ENCODE peak calls at places on chromosomes 4 and X, in ten cellular contexts. O is Caco-2, D is K562, E is cardiac fibroblast, A is sigmoid colon, Q is bronchial epithelial cell, Z is OCI-LY7, M is fibroblast of pulmonary artery, G is tibial artery, K is pancreas. L is an unnamed sample.

GRCh38 chrX:96564595-96564994 is 120.0 kb upstream of the DIAPH2 start:
- DNase-seq in O (no peak), D (no peak), E (no peak), A (no peak), Q (no peak), Z (no peak), M (peak), G (peak), K (no peak), L (no peak)

GRCh38 chrX:7132335-7133035 is 15.0 kb upstream of the STS start:
- DNase-seq in O (peak), D (peak), E (peak), A (no peak), Q (peak), Z (peak), M (peak), G (no peak), K (peak), L (peak)

GRCh38 chrX:74349387-74349786 is 45.4 kb downstream of the ZCCHC13 start:
- DNase-seq in O (no peak), D (no peak), E (peak), A (no peak), Q (peak), Z (no peak), M (peak), G (no peak), K (no peak), L (peak)

GRCh38 chr4:60780874-60781273 is 419.3 kb upstream of the ADGRL3 start:
- DNase-seq in O (no peak), D (no peak), E (no peak), A (no peak), Q (peak), Z (no peak), M (no peak), G (no peak), K (no peak), L (peak)

GRCh38 chr4:14396183-14396582 is 606.1 kb upstream of the CPEB2 start:
- DNase-seq in O (no peak), D (no peak), E (no peak), A (no peak), Q (no peak), Z (no peak), M (no peak), G (no peak), K (no peak), L (no peak)

GRCh38 chrX:154548028-154548316 is 552 bp downstream of the IKBKG start:
- DNase-seq in O (no peak), D (no peak), E (no peak), A (no peak), Q (peak), Z (no peak), M (peak), G (no peak), K (no peak), L (peak)

GRCh38 chrX:53260836-53261235 is 20.5 kb downstream of the IQSEC2 start:
- DNase-seq in O (no peak), D (no peak), E (no peak), A (peak), Q (no peak), Z (no peak), M (no peak), G (no peak), K (no peak), L (no peak)

GRCh38 chrX:19886888-19887531 is 390 bp downstream of the SH3KBP1 start:
- DNase-seq in O (no peak), D (peak), E (peak), A (no peak), Q (no peak), Z (no peak), M (no peak), G (peak), K (peak), L (no peak)

GRCh38 chrX:13793897-13794296 is 23.0 kb downstream of the GPM6B start:
- DNase-seq in O (no peak), D (no peak), E (no peak), A (no peak), Q (no peak), Z (no peak), M (no peak), G (no peak), K (no peak), L (no peak)

GRCh38 chr4:100742045-100742444 is 224.2 kb upstream of the EMCN start:
- DNase-seq in O (no peak), D (peak), E (peak), A (no peak), Q (peak), Z (peak), M (peak), G (no peak), K (no peak), L (peak)

GRCh38 chr4:15729910-15730533 is 27.2 kb downstream of the BST1 start:
- DNase-seq in O (no peak), D (peak), E (peak), A (no peak), Q (peak), Z (peak), M (peak), G (no peak), K (no peak), L (peak)

GRCh38 chrX:47751670-47752069 is 85.0 kb upstream of the ZNF81 start:
- DNase-seq in O (peak), D (peak), E (peak), A (no peak), Q (peak), Z (peak), M (peak), G (no peak), K (peak), L (peak)

GRCh38 chr4:69649207-69649606 is 3.8 kb downstream of the UGT2A1 start:
- DNase-seq in O (no peak), D (no peak), E (no peak), A (no peak), Q (peak), Z (no peak), M (no peak), G (no peak), K (no peak), L (peak)

GRCh38 chrX:73525928-73526690 is 36.9 kb upstream of the CHIC1 start:
- DNase-seq in O (no peak), D (no peak), E (no peak), A (no peak), Q (no peak), Z (no peak), M (no peak), G (no peak), K (no peak), L (no peak)

GRCh38 chr4:14184265-14184664 is 556.7 kb upstream of the BOD1L1 start:
- DNase-seq in O (no peak), D (no peak), E (peak), A (peak), Q (no peak), Z (no peak), M (peak), G (no peak), K (no peak), L (no peak)

GRCh38 chrX:1813809-1814208 is 198.9 kb downstream of the ASMT start:
- DNase-seq in O (no peak), D (no peak), E (no peak), A (no peak), Q (no peak), Z (no peak), M (no peak), G (no peak), K (no peak), L (no peak)

GRCh38 chrX:13463608-13464007 is 105.8 kb upstream of the EGFL6 start:
- DNase-seq in O (peak), D (no peak), E (peak), A (peak), Q (peak), Z (peak), M (peak), G (peak), K (no peak), L (peak)

GRCh38 chr4:30950737-30951136 is 230.6 kb downstream of the PCDH7 start:
- DNase-seq in O (peak), D (no peak), E (no peak), A (no peak), Q (peak), Z (no peak), M (no peak), G (no peak), K (no peak), L (peak)

GRCh38 chr4:6042293-6043063 is 24.2 kb upstream of the C4orf50 start:
- DNase-seq in O (no peak), D (no peak), E (no peak), A (no peak), Q (no peak), Z (no peak), M (no peak), G (no peak), K (no peak), L (no peak)

GRCh38 chrX:66408507-66408906 is 230.4 kb downstream of the EDA2R start:
- DNase-seq in O (no peak), D (peak), E (no peak), A (no peak), Q (peak), Z (peak), M (no peak), G (no peak), K (no peak), L (no peak)

GRCh38 chr4:153023692-153024394 is 87.7 kb downstream of the FHDC1 start:
- DNase-seq in O (no peak), D (peak), E (no peak), A (no peak), Q (peak), Z (no peak), M (no peak), G (no peak), K (no peak), L (peak)

GRCh38 chr4:100981447-100982204 is 365.7 kb downstream of the PPP3CA start:
- DNase-seq in O (no peak), D (no peak), E (peak), A (no peak), Q (peak), Z (no peak), M (peak), G (no peak), K (no peak), L (peak)

GRCh38 chr4:77308843-77309242 is 151.8 kb downstream of the CCNG2 start:
- DNase-seq in O (no peak), D (peak), E (peak), A (no peak), Q (peak), Z (peak), M (peak), G (no peak), K (no peak), L (peak)

GRCh38 chrX:41085105-41085882 is at the start of gene USP9X:
- DNase-seq in O (peak), D (peak), E (peak), A (peak), Q (peak), Z (peak), M (peak), G (peak), K (peak), L (peak)

GRCh38 chr4:94892051-94892450 is 134.3 kb downstream of the BMPR1B start:
- DNase-seq in O (no peak), D (no peak), E (no peak), A (no peak), Q (no peak), Z (no peak), M (no peak), G (no peak), K (no peak), L (peak)

GRCh38 chr4:186902361-186902760 is 178.7 kb upstream of the FAT1 start:
- DNase-seq in O (no peak), D (no peak), E (no peak), A (no peak), Q (no peak), Z (no peak), M (no peak), G (no peak), K (no peak), L (no peak)

GRCh38 chr4:123346944-123347343 is 49.7 kb upstream of the SPRY1 start:
- DNase-seq in O (no peak), D (no peak), E (no peak), A (no peak), Q (no peak), Z (no peak), M (no peak), G (no peak), K (no peak), L (no peak)
- H3K4me3 ChIP-seq in O (no peak), D (no peak), E (no peak), A (no peak), Q (no peak), Z (no peak), M (no peak), G (no peak), K (no peak), L (no peak)

GRCh38 chrX:77899081-77899828 is at the start of gene COX7B:
- DNase-seq in O (peak), D (peak), E (peak), A (peak), Q (peak), Z (peak), M (peak), G (peak), K (no peak), L (peak)
- TF ChIP-seq CTCF in O (peak), D (peak), E (peak), A (no peak), Q (peak), Z (peak), M (peak), G (peak), K (no peak), L (peak)

GRCh38 chr4:185359767-185360446 is 35.8 kb downstream of the LRP2BP start:
- DNase-seq in O (no peak), D (peak), E (peak), A (no peak), Q (peak), Z (no peak), M (peak), G (no peak), K (no peak), L (peak)

GRCh38 chr4:185357220-185357619 is 38.5 kb downstream of the LRP2BP start:
- DNase-seq in O (no peak), D (no peak), E (no peak), A (no peak), Q (no peak), Z (no peak), M (no peak), G (no peak), K (no peak), L (no peak)

GRCh38 chr4:185361872-185362271 is 33.9 kb downstream of the LRP2BP start:
- DNase-seq in O (no peak), D (no peak), E (no peak), A (no peak), Q (no peak), Z (no peak), M (no peak), G (no peak), K (no peak), L (no peak)

GRCh38 chr4:185358514-185359433 is 37.0 kb downstream of the LRP2BP start:
- DNase-seq in O (peak), D (peak), E (peak), A (no peak), Q (peak), Z (no peak), M (peak), G (no peak), K (no peak), L (no peak)

DNA sequence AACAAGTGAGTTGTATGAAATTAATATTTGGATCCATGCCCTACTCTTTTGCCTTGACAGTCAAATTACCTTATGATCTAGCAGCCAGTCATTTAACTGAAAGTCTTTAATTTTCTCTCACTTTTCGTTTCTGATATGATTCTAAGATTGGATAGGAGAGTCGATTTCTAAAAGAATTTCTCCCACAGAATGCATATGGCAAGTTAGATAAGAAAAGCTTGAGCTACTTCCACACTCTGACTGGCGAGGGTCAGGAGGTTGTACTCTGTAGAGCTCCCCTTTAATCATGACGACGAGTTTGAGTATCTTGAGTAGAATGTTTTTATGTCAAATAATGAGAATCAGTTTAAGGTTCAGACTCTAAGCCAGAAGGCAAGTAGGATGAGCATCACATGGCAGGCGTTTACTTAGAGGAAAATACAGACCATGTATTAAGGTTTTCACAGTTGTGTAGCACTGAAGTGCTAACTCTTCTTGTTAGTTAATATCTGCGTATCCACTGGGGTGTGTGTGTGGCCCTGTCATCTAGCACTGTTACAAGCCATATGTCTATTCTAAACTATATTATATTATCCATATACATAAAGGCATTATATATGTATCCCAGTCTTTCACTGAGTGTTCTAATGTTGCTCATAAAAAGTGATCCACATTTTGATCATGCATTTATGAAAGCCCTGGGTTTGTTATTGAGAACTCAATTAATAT is 37.8 kb downstream of the LRP2BP start:
- DNase-seq in O (no peak), D (peak), E (no peak), A (no peak), Q (no peak), Z (no peak), M (no peak), G (no peak), K (no peak), L (no peak)
- H3K4me3 ChIP-seq in O (no peak), D (no peak), E (no peak), A (no peak), Q (no peak), Z (no peak), M (no peak), G (no peak), K (no peak), L (no peak)

GRCh38 chr4:90000995-90001394 is 106.3 kb downstream of the MMRN1 start:
- DNase-seq in O (no peak), D (no peak), E (no peak), A (no peak), Q (no peak), Z (no peak), M (no peak), G (no peak), K (no peak), L (no peak)

GRCh38 chr4:89995824-89996223 is 101.2 kb downstream of the MMRN1 start:
- DNase-seq in O (no peak), D (no peak), E (no peak), A (no peak), Q (no peak), Z (no peak), M (no peak), G (no peak), K (no peak), L (no peak)

GRCh38 chr4:89995006-89995405 is 100.4 kb downstream of the MMRN1 start:
- DNase-seq in O (no peak), D (no peak), E (no peak), A (no peak), Q (no peak), Z (no peak), M (no peak), G (no peak), K (no peak), L (no peak)

GRCh38 chr4:89997171-89997704 is 102.6 kb downstream of the MMRN1 start:
- DNase-seq in O (no peak), D (no peak), E (no peak), A (no peak), Q (no peak), Z (no peak), M (no peak), G (no peak), K (no peak), L (no peak)

DNA sequence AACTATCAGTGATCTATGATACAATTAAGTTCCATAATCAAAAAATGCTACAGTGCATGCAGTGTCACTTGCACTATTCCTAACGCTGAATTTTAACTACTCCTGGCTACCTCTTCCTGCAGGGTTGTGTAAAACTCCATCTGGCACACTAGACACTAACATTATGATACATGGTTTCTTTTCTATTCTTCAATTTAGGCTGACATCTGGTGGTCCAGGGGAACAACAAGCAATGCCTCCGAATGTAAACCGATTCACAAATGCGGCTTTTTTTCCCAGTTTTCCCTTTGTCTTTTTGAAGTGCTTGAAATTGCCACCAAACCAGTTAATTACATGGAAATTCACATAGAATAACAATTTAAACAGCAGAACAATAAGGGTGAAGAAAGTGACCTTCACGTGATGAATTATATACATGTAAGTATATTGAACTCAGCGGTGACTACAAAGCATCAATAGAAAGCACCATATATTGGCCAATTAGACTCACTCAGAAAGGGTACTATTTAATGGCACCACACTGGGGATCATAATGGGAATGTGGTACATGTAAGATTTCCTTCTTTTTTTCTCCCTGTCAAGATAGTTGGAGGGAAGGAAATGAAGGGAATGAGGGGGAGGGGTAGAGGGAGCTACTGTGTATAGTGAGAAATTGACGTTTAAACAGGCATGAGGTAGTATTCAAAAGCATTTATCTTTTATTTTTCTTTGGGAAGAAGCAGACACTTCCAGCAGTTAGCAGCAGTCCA is 103.9 kb downstream of the MMRN1 start:
- DNase-seq in O (no peak), D (no peak), E (no peak), A (no peak), Q (no peak), Z (no peak), M (no peak), G (no peak), K (no peak), L (no peak)
- TF ChIP-seq CTCF in O (no peak), D (no peak), E (no peak), A (no peak), Q (no peak), Z (no peak), M (no peak), G (no peak), K (no peak), L (no peak)

DNA sequence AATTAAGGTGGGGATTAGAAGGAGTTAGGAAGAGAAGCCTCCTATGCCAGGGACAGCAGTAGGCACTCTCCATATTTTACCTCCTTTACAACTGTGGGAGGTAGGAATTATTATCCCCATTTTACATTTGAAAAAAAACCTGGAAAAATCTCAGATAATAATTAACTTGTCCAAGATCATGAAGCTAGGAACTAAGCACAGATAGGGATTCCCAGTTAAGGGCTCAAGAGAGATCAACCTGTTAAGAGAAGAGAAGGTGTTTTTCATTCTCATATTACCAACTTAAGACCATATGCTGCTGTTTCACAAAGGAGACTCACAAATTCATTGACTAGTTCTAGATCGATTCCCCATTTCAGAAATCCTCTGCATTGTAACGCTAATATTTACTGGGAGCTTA is 16.1 kb upstream of the FAM47E start:
- DNase-seq in O (no peak), D (no peak), E (no peak), A (no peak), Q (no peak), Z (no peak), M (no peak), G (no peak), K (no peak), L (no peak)
- H3K4me3 ChIP-seq in O (peak), D (no peak), E (no peak), A (no peak), Q (no peak), Z (no peak), M (no peak), G (no peak), K (no peak), L (no peak)

GRCh38 chr4:113901994-113902787 is 77.3 kb downstream of the ARSJ start:
- DNase-seq in O (peak), D (no peak), E (no peak), A (no peak), Q (peak), Z (no peak), M (no peak), G (no peak), K (peak), L (peak)
- TF ChIP-seq CTCF in O (peak), D (no peak), E (no peak), A (no peak), Q (peak), Z (no peak), M (no peak), G (no peak), K (peak), L (peak)

L was measured in epithelial cell of esophagus.